ENCODE peak calls at places on chromosome 5, in nine cellular contexts. K is CD4-positive, alpha-beta T cell; A is fibroblast of mammary gland; P is keratinocyte; I is MCF 10A; N is choroid plexus epithelial cell; B is GM20000; V is right atrium auricular region; Q is neural progenitor cell. E is an unnamed sample.

GRCh38 chr5:134489227-134489944 is 36.1 kb upstream of the JADE2 start:
- DNase-seq in K (no peak), A (no peak), P (no peak), I (no peak), N (no peak), B (no peak), V (no peak), Q (no peak), E (no peak)

GRCh38 chr5:389197-389821 is 53.7 kb upstream of the EXOC3 start:
- DNase-seq in K (no peak), A (no peak), P (no peak), I (no peak), N (no peak), B (peak), V (peak), Q (no peak), E (no peak)

GRCh38 chr5:113384787-113385186 is 50.0 kb downstream of the TSSK1B start:
- DNase-seq in K (no peak), A (no peak), P (no peak), I (no peak), N (no peak), B (no peak), V (no peak), Q (no peak), E (no peak)

GRCh38 chr5:156715287-156715686 is 134.8 kb upstream of the PPP1R2B start:
- DNase-seq in K (no peak), A (peak), P (no peak), I (no peak), N (no peak), B (no peak), V (no peak), Q (peak), E (no peak)

GRCh38 chr5:68381060-68381459 is 165.5 kb downstream of the PIK3R1 start:
- DNase-seq in K (no peak), A (no peak), P (no peak), I (no peak), N (no peak), B (no peak), V (no peak), Q (no peak), E (no peak)

GRCh38 chr5:87195104-87195581 is 72.5 kb upstream of the RASA1 start:
- DNase-seq in K (no peak), A (peak), P (no peak), I (peak), N (peak), B (peak), V (no peak), Q (no peak), E (no peak)

GRCh38 chr5:172931001-172931536 is 28.2 kb upstream of the RPL26L1 start:
- DNase-seq in K (no peak), A (peak), P (peak), I (peak), N (peak), B (no peak), V (peak), Q (no peak), E (no peak)

GRCh38 chr5:80082731-80083114 is 47.6 kb downstream of the THBS4 start:
- DNase-seq in K (peak), A (peak), P (no peak), I (peak), N (peak), B (peak), V (peak), Q (peak), E (peak)

GRCh38 chr5:37197340-37198050 is 51.7 kb downstream of the CPLANE1 start:
- DNase-seq in K (no peak), A (peak), P (no peak), I (no peak), N (peak), B (peak), V (no peak), Q (no peak), E (no peak)

GRCh38 chr5:71615809-71616208 is 28.7 kb downstream of the MCCC2 start:
- DNase-seq in K (no peak), A (no peak), P (no peak), I (no peak), N (no peak), B (no peak), V (no peak), Q (no peak), E (no peak)

GRCh38 chr5:30040483-30041116 is 1152.9 kb upstream of the CDH6 start:
- DNase-seq in K (no peak), A (peak), P (no peak), I (peak), N (peak), B (peak), V (no peak), Q (peak), E (peak)

GRCh38 chr5:139638090-139638735 is 9.9 kb upstream of the CXXC5 start:
- DNase-seq in K (no peak), A (peak), P (no peak), I (peak), N (peak), B (peak), V (peak), Q (peak), E (peak)

GRCh38 chr5:96649938-96650540 is 12.1 kb upstream of the CAST start:
- DNase-seq in K (no peak), A (no peak), P (no peak), I (no peak), N (peak), B (no peak), V (no peak), Q (no peak), E (no peak)

GRCh38 chr5:152288917-152289595 is 116.0 kb downstream of the NMUR2 start:
- DNase-seq in K (no peak), A (no peak), P (no peak), I (no peak), N (no peak), B (no peak), V (no peak), Q (no peak), E (no peak)

GRCh38 chr5:10158886-10159285 is 90.8 kb downstream of the ATPSCKMT start:
- DNase-seq in K (no peak), A (no peak), P (no peak), I (no peak), N (no peak), B (no peak), V (no peak), Q (no peak), E (no peak)
- TF ChIP-seq CTCF in K (no peak), A (no peak), P (no peak), I (no peak), N (peak), B (no peak), V (no peak), Q (peak), E (peak)

GRCh38 chr5:66170196-66170919 is 26.3 kb downstream of the SREK1 start:
- DNase-seq in K (no peak), A (peak), P (no peak), I (no peak), N (no peak), B (no peak), V (no peak), Q (no peak), E (no peak)

GRCh38 chr5:66178799-66179198 is 34.7 kb downstream of the SREK1 start:
- DNase-seq in K (no peak), A (no peak), P (no peak), I (no peak), N (no peak), B (no peak), V (no peak), Q (no peak), E (no peak)

GRCh38 chr5:66171349-66172344 is 27.5 kb downstream of the SREK1 start:
- DNase-seq in K (peak), A (peak), P (peak), I (peak), N (peak), B (peak), V (no peak), Q (peak), E (no peak)

GRCh38 chr5:66169534-66169933 is 25.4 kb downstream of the SREK1 start:
- DNase-seq in K (no peak), A (no peak), P (no peak), I (no peak), N (no peak), B (no peak), V (no peak), Q (no peak), E (no peak)

DNA sequence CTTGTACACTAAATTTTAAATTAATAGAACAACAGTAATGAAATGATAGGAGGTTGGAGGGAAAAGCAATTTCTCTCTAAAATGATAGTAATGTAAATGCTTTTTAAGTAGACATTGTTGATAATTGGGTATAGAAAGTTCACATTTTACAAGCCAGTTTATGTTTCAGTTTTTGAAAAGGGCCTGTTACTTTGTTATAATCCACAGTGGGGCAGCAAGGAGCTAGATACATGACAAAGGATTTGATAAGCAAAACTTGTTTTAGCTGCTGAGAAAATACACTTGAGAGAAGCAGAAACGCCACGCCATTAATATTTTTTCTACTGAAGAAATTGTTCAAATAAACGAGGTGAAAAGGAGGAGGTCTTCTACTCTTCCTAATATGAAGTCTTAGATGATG is 30.2 kb downstream of the SREK1 start:
- DNase-seq in K (no peak), A (peak), P (no peak), I (peak), N (peak), B (no peak), V (no peak), Q (no peak), E (no peak)
- TF ChIP-seq CTCF in K (peak), A (peak), P (no peak), I (peak), N (peak), B (no peak), V (peak), Q (peak), E (no peak)

DNA sequence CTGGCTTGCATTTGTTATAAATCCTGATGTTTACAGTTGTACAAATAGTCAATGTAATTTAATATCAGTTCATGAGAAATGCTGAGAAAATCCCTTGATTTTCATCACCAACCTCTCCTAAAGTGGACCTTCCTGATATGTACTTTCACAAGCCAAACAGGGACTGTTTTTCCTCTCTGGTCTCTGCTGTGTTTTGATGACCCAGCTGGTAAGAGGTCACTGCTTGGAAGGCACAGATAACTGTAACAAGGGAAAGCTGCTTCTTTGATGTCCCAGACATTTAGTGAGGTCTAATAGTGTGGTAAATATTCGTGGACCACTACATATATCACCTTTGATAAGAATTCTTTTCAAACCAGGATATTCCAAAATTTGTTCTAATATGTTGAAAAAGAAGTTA is 68.7 kb upstream of the HAPLN1 start:
- DNase-seq in K (no peak), A (no peak), P (no peak), I (no peak), N (no peak), B (no peak), V (no peak), Q (no peak), E (no peak)
- TF ChIP-seq CTCF in K (no peak), A (no peak), P (no peak), I (no peak), N (no peak), B (no peak), V (no peak), Q (no peak), E (no peak)

DNA sequence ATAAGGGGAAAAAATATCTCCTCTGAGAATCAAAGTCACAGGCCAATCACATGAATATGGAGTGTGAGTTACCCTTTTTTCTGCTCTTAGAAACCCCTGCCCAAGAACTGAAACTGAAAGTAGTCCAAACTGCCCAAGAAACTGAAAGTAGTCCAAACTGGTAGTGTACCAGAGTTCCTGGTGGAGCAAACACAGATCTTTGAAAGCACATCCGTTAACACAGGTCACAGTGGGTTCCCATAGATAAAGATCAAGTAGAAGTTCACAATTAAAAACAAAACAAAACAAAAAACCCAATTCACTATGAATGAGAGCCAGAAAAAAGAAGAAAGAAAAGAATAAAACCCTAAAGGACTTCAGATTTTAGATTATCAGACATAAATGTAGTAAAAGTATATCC is 332.4 kb upstream of the EFNA5 start:
- DNase-seq in K (no peak), A (peak), P (no peak), I (peak), N (peak), B (peak), V (no peak), Q (no peak), E (no peak)
- TF ChIP-seq CTCF in K (no peak), A (no peak), P (no peak), I (no peak), N (no peak), B (no peak), V (no peak), Q (no peak), E (no peak)

GRCh38 chr5:67165524-67166459 is 30.8 kb downstream of the CD180 start:
- DNase-seq in K (peak), A (peak), P (no peak), I (peak), N (peak), B (peak), V (peak), Q (peak), E (peak)

GRCh38 chr5:67163863-67164595 is 32.6 kb downstream of the CD180 start:
- DNase-seq in K (no peak), A (no peak), P (no peak), I (no peak), N (no peak), B (peak), V (no peak), Q (no peak), E (no peak)

GRCh38 chr5:67164856-67165523 is 31.6 kb downstream of the CD180 start:
- DNase-seq in K (no peak), A (no peak), P (no peak), I (no peak), N (no peak), B (peak), V (no peak), Q (no peak), E (no peak)

GRCh38 chr5:67166886-67167285 is 29.7 kb downstream of the CD180 start:
- DNase-seq in K (no peak), A (no peak), P (no peak), I (no peak), N (no peak), B (no peak), V (no peak), Q (no peak), E (no peak)

GRCh38 chr5:67166460-67166871 is 30.1 kb downstream of the CD180 start:
- DNase-seq in K (peak), A (no peak), P (no peak), I (no peak), N (no peak), B (peak), V (peak), Q (no peak), E (no peak)
- TF ChIP-seq CTCF in K (no peak), A (no peak), P (no peak), I (no peak), N (no peak), B (no peak), V (peak), Q (no peak), E (peak)

GRCh38 chr5:82991059-82991458 is 86.1 kb downstream of the TMEM167A start:
- DNase-seq in K (no peak), A (no peak), P (no peak), I (no peak), N (no peak), B (no peak), V (no peak), Q (no peak), E (no peak)

GRCh38 chr5:82984786-82985762 is 92.1 kb downstream of the TMEM167A start:
- DNase-seq in K (no peak), A (no peak), P (no peak), I (no peak), N (no peak), B (no peak), V (no peak), Q (no peak), E (no peak)

GRCh38 chr5:82986404-82986803 is 90.8 kb downstream of the TMEM167A start:
- DNase-seq in K (no peak), A (no peak), P (no peak), I (no peak), N (no peak), B (no peak), V (no peak), Q (no peak), E (no peak)

GRCh38 chr5:82985763-82986162 is 91.4 kb downstream of the TMEM167A start:
- DNase-seq in K (no peak), A (no peak), P (no peak), I (no peak), N (no peak), B (no peak), V (no peak), Q (no peak), E (no peak)

GRCh38 chr5:82987188-82987587 is 90.0 kb downstream of the TMEM167A start:
- DNase-seq in K (no peak), A (no peak), P (peak), I (no peak), N (no peak), B (no peak), V (no peak), Q (no peak), E (no peak)
- TF ChIP-seq CTCF in K (no peak), A (no peak), P (no peak), I (no peak), N (no peak), B (no peak), V (no peak), Q (no peak), E (no peak)

GRCh38 chr5:9922719-9923118 is 292.6 kb upstream of the TAS2R1 start:
- DNase-seq in K (no peak), A (no peak), P (no peak), I (no peak), N (no peak), B (no peak), V (no peak), Q (no peak), E (no peak)
- TF ChIP-seq CTCF in K (no peak), A (peak), P (no peak), I (peak), N (peak), B (peak), V (no peak), Q (peak), E (peak)

DNA sequence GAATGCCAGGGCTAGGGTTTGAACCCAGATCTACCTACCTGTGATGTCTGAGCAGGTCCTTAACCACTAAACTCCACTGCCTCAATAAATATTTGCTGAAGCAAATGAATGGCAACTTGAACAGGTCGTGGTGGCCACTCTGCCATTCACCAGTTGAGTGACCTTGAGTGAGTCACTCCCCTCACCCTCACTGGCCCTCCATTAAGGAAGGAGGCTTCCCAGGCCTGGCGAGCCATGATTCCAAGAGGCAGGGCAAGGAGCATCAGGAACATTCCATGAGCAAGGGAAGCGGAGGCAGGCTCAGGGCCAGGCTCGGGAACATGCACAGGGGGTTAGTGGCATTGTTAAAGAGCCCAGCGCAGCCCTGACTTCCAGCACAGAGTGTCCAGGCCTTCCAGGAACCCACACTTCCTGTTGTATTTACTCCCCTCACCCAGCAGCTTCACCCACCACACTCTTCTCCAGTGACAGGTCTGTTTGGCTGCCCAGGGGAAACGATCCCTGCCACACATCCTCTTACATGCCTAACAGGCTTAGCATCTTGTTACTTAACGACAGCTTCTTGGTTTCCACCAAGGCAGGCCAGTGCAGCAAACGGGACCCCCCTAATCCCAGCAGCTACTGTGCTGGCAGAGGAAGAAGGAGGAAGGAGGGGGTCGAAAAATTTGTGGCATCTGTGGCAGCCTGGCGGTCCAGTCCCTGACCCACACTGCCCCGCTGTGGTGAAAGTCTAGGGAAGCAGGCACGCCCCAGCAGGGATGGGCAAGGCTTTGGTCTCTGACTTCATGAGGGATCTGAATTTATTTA is 43.7 kb upstream of the TTC1 start:
- DNase-seq in K (no peak), A (peak), P (no peak), I (peak), N (peak), B (no peak), V (peak), Q (peak), E (peak)
- TF ChIP-seq CTCF in K (no peak), A (peak), P (peak), I (peak), N (peak), B (peak), V (peak), Q (peak), E (peak)

DNA sequence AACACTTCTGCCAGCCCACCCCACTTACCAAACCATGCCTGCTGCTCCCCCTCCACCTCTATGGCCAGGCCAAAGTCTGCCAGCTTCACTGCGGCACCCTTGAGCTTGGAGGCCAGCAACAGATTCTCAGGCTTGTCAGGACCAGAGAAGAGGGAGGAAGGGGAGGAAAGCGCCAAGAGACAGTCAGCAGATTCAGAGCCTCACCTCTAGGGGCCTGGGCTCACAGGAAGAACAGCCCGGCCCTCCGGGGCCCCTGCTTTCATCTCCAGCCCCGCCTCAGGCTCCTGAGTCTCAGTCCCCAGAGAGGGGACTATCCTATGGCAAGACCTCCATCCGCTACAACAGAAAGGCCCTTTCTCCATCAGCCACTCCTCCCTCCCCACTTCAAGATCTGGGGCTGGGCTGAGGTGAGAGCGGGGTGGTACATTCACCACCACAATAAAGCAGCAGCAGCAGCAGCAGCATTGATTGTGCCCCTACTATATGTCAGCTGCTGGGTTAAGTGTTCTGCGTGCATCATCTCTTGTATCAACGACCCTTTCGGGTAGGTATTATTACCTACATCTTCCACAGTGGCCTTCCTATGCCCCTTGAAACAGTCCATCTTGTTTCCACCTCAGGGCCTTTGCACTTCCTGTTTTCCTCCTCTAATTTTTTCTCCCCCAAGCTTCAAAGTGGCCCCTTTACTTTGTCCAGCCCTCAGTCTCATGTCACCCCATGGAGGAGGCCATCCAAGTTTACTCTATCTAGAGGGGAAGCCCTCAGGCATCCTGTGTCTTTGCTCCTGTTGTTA is 36.0 kb downstream of the CAMK2A start:
- DNase-seq in K (no peak), A (no peak), P (no peak), I (no peak), N (no peak), B (no peak), V (no peak), Q (no peak), E (no peak)
- TF ChIP-seq CTCF in K (no peak), A (no peak), P (no peak), I (no peak), N (no peak), B (no peak), V (no peak), Q (no peak), E (no peak)

GRCh38 chr5:90000351-90000750 is 409.2 kb downstream of the CETN3 start:
- DNase-seq in K (no peak), A (no peak), P (no peak), I (no peak), N (no peak), B (no peak), V (no peak), Q (no peak), E (no peak)
- TF ChIP-seq CTCF in K (no peak), A (no peak), P (no peak), I (no peak), N (no peak), B (no peak), V (no peak), Q (peak), E (no peak)